ENCODE peak calls at places on chromosome 11, in six cellular contexts. K is neural progenitor cell; Q is body of pancreas; F is CD8-positive, alpha-beta T cell; W is adipocyte; G is MM.1S. Y is an unnamed sample.
A peak's percentile ranks its signal among the peaks of the same experiment; 100 is the strongest.

GRCh38 chr11:6414874-6415328 is 4.0 kb downstream of the APBB1 start:
- DNase-seq in K (no peak), Q (no peak), F (no peak), W (no peak), G (peak; percentile 19), Y (no peak)

GRCh38 chr11:130909650-130910049 is 6.6 kb downstream of the SNX19 start:
- DNase-seq in K (no peak), Q (no peak), F (no peak), W (peak; percentile 19), G (no peak), Y (no peak)

GRCh38 chr11:59551651-59552521 is 40.5 kb downstream of the OR4D9 start:
- DNase-seq in K (peak; percentile 74), Q (peak; percentile 37), F (no peak), W (peak; percentile 89), G (no peak), Y (peak; percentile 78)

GRCh38 chr11:2747236-2748015 is 47.6 kb upstream of the KCNQ1OT1 start:
- DNase-seq in K (peak; percentile 25), Q (peak; percentile 3), F (no peak), W (no peak), G (no peak), Y (no peak)

GRCh38 chr11:111426615-111427014 is 47.5 kb upstream of the POU2AF1 start:
- DNase-seq in K (no peak), Q (no peak), F (no peak), W (no peak), G (no peak), Y (no peak)

GRCh38 chr11:4994551-4994950 is at the start of gene OR51L1:
- DNase-seq in K (no peak), Q (no peak), F (no peak), W (no peak), G (no peak), Y (no peak)

GRCh38 chr11:68296344-68297051 is 15.9 kb upstream of the LRP5 start:
- DNase-seq in K (no peak), Q (no peak), F (no peak), W (no peak), G (no peak), Y (no peak)

GRCh38 chr11:67504023-67504949 is 877 bp downstream of the PITPNM1 start:
- DNase-seq in K (peak; percentile 78), Q (peak; percentile 50), F (peak; percentile 40), W (peak; percentile 69), G (no peak), Y (no peak)

GRCh38 chr11:10490032-10490397 is 35.0 kb downstream of the AMPD3 start:
- DNase-seq in K (no peak), Q (no peak), F (no peak), W (no peak), G (no peak), Y (peak; percentile 18)

GRCh38 chr11:108224908-108225786 is 2.3 kb downstream of the ATM start:
- DNase-seq in K (no peak), Q (no peak), F (no peak), W (peak; percentile 11), G (no peak), Y (no peak)

GRCh38 chr11:44806631-44807030 is 79.9 kb downstream of the TSPAN18 start:
- DNase-seq in K (no peak), Q (no peak), F (no peak), W (no peak), G (no peak), Y (no peak)

GRCh38 chr11:14836106-14836492 is 55.9 kb downstream of the CYP2R1 start:
- DNase-seq in K (no peak), Q (no peak), F (no peak), W (no peak), G (no peak), Y (no peak)

GRCh38 chr11:41246399-41246745 is 213.1 kb downstream of the LRRC4C start:
- DNase-seq in K (no peak), Q (no peak), F (no peak), W (no peak), G (no peak), Y (no peak)

GRCh38 chr11:34926101-34926830 is 9.8 kb downstream of the PDHX start:
- DNase-seq in K (peak; percentile 54), Q (no peak), F (peak; percentile 12), W (peak; percentile 83), G (peak; percentile 47), Y (peak; percentile 54)

GRCh38 chr11:88348870-88349269 is 11.3 kb upstream of the CTSC start:
- DNase-seq in K (no peak), Q (no peak), F (no peak), W (no peak), G (no peak), Y (no peak)

GRCh38 chr11:46718155-46719019 is 626 bp upstream of the F2 start:
- DNase-seq in K (no peak), Q (peak; percentile 23), F (no peak), W (no peak), G (no peak), Y (no peak)

GRCh38 chr11:13959001-13959400 is 3.5 kb upstream of the SPON1 start:
- DNase-seq in K (no peak), Q (no peak), F (no peak), W (no peak), G (no peak), Y (no peak)

GRCh38 chr11:37505406-37505805 is 907.4 kb upstream of the RAG2 start:
- DNase-seq in K (peak; percentile 38), Q (no peak), F (no peak), W (no peak), G (no peak), Y (peak; percentile 82)
- H3K4me1 ChIP-seq in K (peaks cover 19% of the 10 kb centered on the region), Q (peaks cover 5% of the 10 kb centered on the region), F (no peaks in the 10 kb centered on the region), W (peaks cover 47% of the 10 kb centered on the region), G (peaks cover 38% of the 10 kb centered on the region), Y (peaks cover 39% of the 10 kb centered on the region)

GRCh38 chr11:64007629-64008282 is 21.5 kb downstream of the OTUB1 start:
- DNase-seq in K (peak; percentile 87), Q (peak; percentile 89), F (no peak), W (peak; percentile 16), G (no peak), Y (peak; percentile 87)
- H3K27me3 ChIP-seq in K (peaks cover 59% of the 10 kb centered on the region), Q (no peaks in the 10 kb centered on the region), F (peaks cover 6% of the 10 kb centered on the region), W (no peaks in the 10 kb centered on the region), G (peaks cover 30% of the 10 kb centered on the region), Y (no peaks in the 10 kb centered on the region)

DNA sequence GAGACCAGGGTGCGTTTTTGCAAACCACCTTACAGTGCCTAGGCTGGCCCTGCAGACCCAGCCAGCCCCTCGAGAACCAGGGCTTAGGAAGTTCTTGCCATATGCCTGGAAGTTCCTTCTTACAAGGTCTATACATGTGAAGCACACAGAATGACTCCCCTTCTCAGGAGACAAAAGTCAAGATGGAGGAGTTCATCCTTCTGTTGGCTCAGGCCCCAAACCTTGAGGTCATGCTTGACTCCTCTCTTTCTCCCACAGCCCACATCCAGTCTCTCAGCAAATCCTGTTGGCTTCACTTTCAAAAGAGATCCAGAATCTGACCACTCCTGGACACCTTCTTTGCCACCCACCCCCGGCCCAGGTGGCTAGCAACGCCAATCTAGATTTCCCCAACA is 1.7 kb upstream of the CD248 start:
- DNase-seq in K (no peak), Q (no peak), F (no peak), W (no peak), G (no peak), Y (no peak)
- H3K4me3 ChIP-seq in K (no peak overlapping the region), Q (no peak overlapping the region), F (peak overlapping the region; percentile 24), W (peak overlapping the region; percentile 26), G (no peak overlapping the region), Y (no peak overlapping the region)

DNA sequence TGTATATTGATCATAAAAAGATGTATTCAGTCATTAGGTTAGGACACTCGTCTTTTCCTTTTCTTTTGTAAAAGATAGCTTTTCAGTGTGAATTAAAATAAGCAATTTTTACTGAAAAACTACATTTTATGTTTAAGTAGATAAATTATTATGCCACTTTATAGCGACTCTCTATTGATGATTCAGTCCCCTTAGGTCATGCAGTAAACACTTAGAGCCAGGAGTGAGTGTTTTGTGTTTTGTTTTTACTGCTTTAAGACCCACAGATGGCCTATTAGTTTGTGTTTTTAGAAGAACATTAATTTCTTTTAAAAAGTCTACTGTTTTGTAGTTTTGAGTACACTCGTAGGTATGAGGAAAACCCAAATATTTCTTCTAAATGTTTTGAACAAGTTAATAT is 86.6 kb downstream of the YAP1 start:
- DNase-seq in K (no peak), Q (no peak), F (no peak), W (no peak), G (no peak), Y (no peak)
- H3K4me1 ChIP-seq in K (peaks cover 46% of the 10 kb centered on the region), Q (no peaks in the 10 kb centered on the region), F (no peaks in the 10 kb centered on the region), W (peaks cover 50% of the 10 kb centered on the region), G (no peaks in the 10 kb centered on the region), Y (peaks cover 12% of the 10 kb centered on the region)

GRCh38 chr11:126084608-126084912 is 21.9 kb upstream of the CDON start:
- DNase-seq in K (no peak), Q (no peak), F (no peak), W (no peak), G (no peak), Y (peak; percentile 27)

GRCh38 chr11:126086248-126086647 is 23.6 kb upstream of the CDON start:
- DNase-seq in K (no peak), Q (no peak), F (no peak), W (no peak), G (no peak), Y (no peak)

GRCh38 chr11:126090452-126090851 is 27.8 kb upstream of the CDON start:
- DNase-seq in K (no peak), Q (no peak), F (no peak), W (no peak), G (no peak), Y (no peak)

GRCh38 chr11:126083829-126084607 is 21.4 kb upstream of the CDON start:
- DNase-seq in K (peak; percentile 91), Q (peak; percentile 42), F (peak; percentile 31), W (no peak), G (peak; percentile 61), Y (peak; percentile 51)

DNA sequence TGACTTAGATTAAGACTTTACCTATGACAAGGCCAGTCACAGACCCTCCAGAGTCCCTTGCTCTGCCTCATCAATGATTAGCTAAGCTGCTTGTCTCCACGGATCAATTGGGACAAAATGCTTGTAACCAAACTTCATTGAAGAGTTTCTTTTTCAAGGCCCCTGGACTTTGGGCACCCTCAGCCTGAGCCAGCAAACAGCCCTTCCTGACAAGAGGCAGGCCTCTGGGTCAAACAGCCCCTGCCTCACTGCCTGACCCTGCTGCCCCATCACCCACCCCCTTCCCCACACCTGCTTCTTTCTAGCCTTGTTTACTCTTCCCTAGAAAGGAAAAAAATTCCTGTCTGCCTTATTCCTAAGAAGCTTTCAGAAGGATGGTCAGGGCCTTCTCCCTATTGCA is 26.3 kb upstream of the CDON start:
- DNase-seq in K (peak; percentile 15), Q (no peak), F (no peak), W (no peak), G (no peak), Y (no peak)
- H3K27me3 ChIP-seq in K (peaks cover 40% of the 10 kb centered on the region), Q (no peaks in the 10 kb centered on the region), F (no peaks in the 10 kb centered on the region), W (no peaks in the 10 kb centered on the region), G (no peaks in the 10 kb centered on the region), Y (no peaks in the 10 kb centered on the region)

GRCh38 chr11:79514695-79515094 is 73.9 kb upstream of the TENM4 start:
- DNase-seq in K (no peak), Q (no peak), F (no peak), W (no peak), G (no peak), Y (no peak)
- H3K4me3 ChIP-seq in K (no peak overlapping the region), Q (no peak overlapping the region), F (no peak overlapping the region), W (no peak overlapping the region), G (no peak overlapping the region), Y (no peak overlapping the region)

GRCh38 chr11:16873289-16873688 is 134.8 kb downstream of the C11orf58 start:
- DNase-seq in K (no peak), Q (no peak), F (no peak), W (no peak), G (no peak), Y (no peak)
- H3K4me1 ChIP-seq in K (peaks cover 31% of the 10 kb centered on the region), Q (peaks cover 10% of the 10 kb centered on the region), F (no peaks in the 10 kb centered on the region), W (peaks cover 3% of the 10 kb centered on the region), G (peaks cover 9% of the 10 kb centered on the region), Y (no peaks in the 10 kb centered on the region)

Y was measured in SJCRH30.